ENCODE peak calls at places on chromosomes 5 and 9, in five cellular contexts. One of them, this sample, is unnamed.

GRCh38 chr5:99674086-99674485 is 745.3 kb upstream of the CHD1 start:
- DNase-seq in BJ: no peak
- DNase-seq in GM04504: no peak
- DNase-seq in effector CD4-positive, alpha-beta T cell: no peak
- DNase-seq in A549: no peak
- DNase-seq in this sample: no peak

GRCh38 chr9:2066312-2067273 is 51.4 kb downstream of the SMARCA2 start:
- DNase-seq in GM04504: peak; percentile 44
- DNase-seq in effector CD4-positive, alpha-beta T cell: no peak
- DNase-seq in A549: peak; percentile 24
- DNase-seq in BJ: no peak
- DNase-seq in this sample: no peak

GRCh38 chr9:89873801-89874200 is 269.0 kb downstream of the GADD45G start:
- DNase-seq in effector CD4-positive, alpha-beta T cell: no peak
- DNase-seq in A549: no peak
- DNase-seq in BJ: no peak
- DNase-seq in GM04504: no peak
- DNase-seq in this sample: no peak

GRCh38 chr5:162429161-162429560 is 361.6 kb downstream of the GABRG2 start:
- DNase-seq in effector CD4-positive, alpha-beta T cell: no peak
- DNase-seq in BJ: no peak
- DNase-seq in GM04504: no peak
- DNase-seq in A549: no peak
- DNase-seq in this sample: no peak

GRCh38 chr9:132575005-132575609 is 7.3 kb upstream of the BARHL1 start:
- DNase-seq in A549: peak; percentile 75
- DNase-seq in BJ: no peak
- DNase-seq in effector CD4-positive, alpha-beta T cell: peak; percentile 12
- DNase-seq in GM04504: peak; percentile 31
- DNase-seq in this sample: peak; percentile 15

GRCh38 chr5:32403760-32404159 is 40.8 kb downstream of the ZFR start:
- DNase-seq in effector CD4-positive, alpha-beta T cell: no peak
- DNase-seq in A549: no peak
- DNase-seq in BJ: no peak
- DNase-seq in GM04504: no peak
- DNase-seq in this sample: no peak

GRCh38 chr5:132388244-132389050 is 18.9 kb downstream of the SLC22A5 start:
- DNase-seq in GM04504: peak; percentile 36
- DNase-seq in effector CD4-positive, alpha-beta T cell: no peak
- DNase-seq in BJ: no peak
- DNase-seq in A549: no peak
- DNase-seq in this sample: no peak

GRCh38 chr9:132631280-132631679 is 38.5 kb downstream of the DDX31 start:
- DNase-seq in effector CD4-positive, alpha-beta T cell: no peak
- DNase-seq in BJ: peak; percentile 24
- DNase-seq in GM04504: peak; percentile 23
- DNase-seq in A549: no peak
- DNase-seq in this sample: no peak

GRCh38 chr9:136725612-136726011 is 13.2 kb downstream of the DIPK1B start:
- DNase-seq in GM04504: no peak
- DNase-seq in BJ: no peak
- DNase-seq in A549: no peak
- DNase-seq in effector CD4-positive, alpha-beta T cell: no peak
- DNase-seq in this sample: no peak

GRCh38 chr5:74422671-74423070 is 217.9 kb downstream of the ENC1 start:
- DNase-seq in A549: no peak
- DNase-seq in BJ: no peak
- DNase-seq in effector CD4-positive, alpha-beta T cell: no peak
- DNase-seq in GM04504: no peak
- DNase-seq in this sample: no peak

GRCh38 chr5:14872070-14872989 is 752 bp upstream of the ANKH start:
- DNase-seq in A549: peak; percentile 48
- DNase-seq in effector CD4-positive, alpha-beta T cell: peak; percentile 54
- DNase-seq in GM04504: no peak
- DNase-seq in BJ: no peak
- DNase-seq in this sample: peak; percentile 66

GRCh38 chr9:126722252-126722921 is 82.5 kb upstream of the ZBTB43 start:
- DNase-seq in BJ: no peak
- DNase-seq in GM04504: no peak
- DNase-seq in A549: peak; percentile 66
- DNase-seq in effector CD4-positive, alpha-beta T cell: peak; percentile 79
- DNase-seq in this sample: peak; percentile 90

GRCh38 chr9:35905912-35906679 is at the start of gene HRCT1:
- DNase-seq in A549: peak; percentile 91
- DNase-seq in BJ: peak; percentile 72
- DNase-seq in effector CD4-positive, alpha-beta T cell: no peak
- DNase-seq in GM04504: peak; percentile 90
- DNase-seq in this sample: no peak

GRCh38 chr5:147485814-147486213 is 24.1 kb downstream of the DPYSL3 start:
- DNase-seq in effector CD4-positive, alpha-beta T cell: no peak
- DNase-seq in GM04504: no peak
- DNase-seq in BJ: no peak
- DNase-seq in A549: no peak
- DNase-seq in this sample: no peak

GRCh38 chr5:138974227-138975063 is 99.3 kb upstream of the LRRTM2 start:
- DNase-seq in GM04504: no peak
- DNase-seq in effector CD4-positive, alpha-beta T cell: no peak
- DNase-seq in BJ: no peak
- DNase-seq in A549: no peak
- DNase-seq in this sample: no peak

GRCh38 chr5:56525117-56525516 is 290.2 kb upstream of the MAP3K1 start:
- DNase-seq in BJ: no peak
- DNase-seq in A549: no peak
- DNase-seq in effector CD4-positive, alpha-beta T cell: no peak
- DNase-seq in GM04504: no peak
- DNase-seq in this sample: no peak

GRCh38 chr5:117892360-117892759 is 1096.0 kb downstream of the DTWD2 start:
- DNase-seq in GM04504: no peak
- DNase-seq in BJ: no peak
- DNase-seq in effector CD4-positive, alpha-beta T cell: no peak
- DNase-seq in A549: no peak
- DNase-seq in this sample: no peak

GRCh38 chr9:108103294-108103693 is 613.7 kb upstream of the KLF4 start:
- DNase-seq in A549: no peak
- DNase-seq in effector CD4-positive, alpha-beta T cell: no peak
- DNase-seq in GM04504: no peak
- DNase-seq in BJ: peak; percentile 35
- DNase-seq in this sample: no peak

GRCh38 chr5:30040483-30041116 is 1152.9 kb upstream of the CDH6 start:
- DNase-seq in effector CD4-positive, alpha-beta T cell: no peak
- DNase-seq in A549: peak; percentile 79
- DNase-seq in GM04504: no peak
- DNase-seq in BJ: no peak
- DNase-seq in this sample: no peak

GRCh38 chr5:93785475-93785874 is 44.1 kb upstream of the POU5F2 start:
- DNase-seq in effector CD4-positive, alpha-beta T cell: no peak
- DNase-seq in A549: no peak
- DNase-seq in BJ: no peak
- DNase-seq in GM04504: no peak
- DNase-seq in this sample: no peak

GRCh38 chr9:6598249-6598725 is 47.2 kb downstream of the GLDC start:
- DNase-seq in GM04504: no peak
- DNase-seq in A549: no peak
- DNase-seq in BJ: no peak
- DNase-seq in effector CD4-positive, alpha-beta T cell: no peak
- DNase-seq in this sample: no peak

GRCh38 chr5:124742983-124743533 is 3.4 kb downstream of the ZNF608 start:
- DNase-seq in BJ: no peak
- DNase-seq in effector CD4-positive, alpha-beta T cell: no peak
- DNase-seq in GM04504: no peak
- DNase-seq in A549: no peak
- DNase-seq in this sample: no peak

This sample was measured in CD8-positive, alpha-beta T cell.